ENCODE peak calls at places on chromosomes 13 and 19, in eight cellular contexts. K is ovary, Z is stomach, P is H1, W is tibial nerve, Y is A549, F is upper lobe of left lung, L is esophagus muscularis mucosa. C is an unnamed sample.

GRCh38 chr19:5957132-5957531 is 20.8 kb downstream of the RANBP3 start:
- DNase-seq in K (no peak), Z (no peak), P (no peak), W (no peak), Y (no peak), F (no peak), L (no peak), C (no peak)

GRCh38 chr19:30117636-30118145 is 175.7 kb downstream of the URI1 start:
- DNase-seq in K (no peak), Z (no peak), P (no peak), W (no peak), Y (no peak), F (no peak), L (no peak), C (no peak)

GRCh38 chr13:51781246-51782022 is 22.5 kb downstream of the DHRS12 start:
- DNase-seq in K (no peak), Z (peak), P (no peak), W (no peak), Y (peak), F (no peak), L (no peak), C (peak)

GRCh38 chr19:15107056-15108010 is at the start of gene SYDE1:
- DNase-seq in K (peak), Z (no peak), P (no peak), W (no peak), Y (peak), F (peak), L (no peak), C (peak)

GRCh38 chr13:82661126-82661525 is 1221.1 kb downstream of the SLITRK1 start:
- DNase-seq in K (no peak), Z (no peak), P (no peak), W (no peak), Y (no peak), F (no peak), L (no peak), C (no peak)

GRCh38 chr19:10884273-10884672 is 12.9 kb downstream of the CARM1 start:
- DNase-seq in K (no peak), Z (no peak), P (no peak), W (no peak), Y (no peak), F (no peak), L (no peak), C (no peak)

GRCh38 chr13:42369071-42369795 is 97.3 kb downstream of the AKAP11 start:
- DNase-seq in K (no peak), Z (no peak), P (no peak), W (no peak), Y (no peak), F (no peak), L (no peak), C (no peak)

GRCh38 chr13:83211301-83211700 is 671.0 kb downstream of the SLITRK1 start:
- DNase-seq in K (no peak), Z (no peak), P (no peak), W (no peak), Y (no peak), F (no peak), L (no peak), C (no peak)

GRCh38 chr13:36880961-36881360 is 39.1 kb downstream of the SMAD9 start:
- DNase-seq in K (no peak), Z (no peak), P (no peak), W (no peak), Y (no peak), F (no peak), L (no peak), C (no peak)

GRCh38 chr13:93298741-93299140 is 72.1 kb downstream of the GPC6 start:
- DNase-seq in K (no peak), Z (no peak), P (no peak), W (no peak), Y (no peak), F (no peak), L (no peak), C (no peak)

GRCh38 chr19:17616961-17617806 is 61.7 kb downstream of the COLGALT1 start:
- DNase-seq in K (no peak), Z (no peak), P (no peak), W (no peak), Y (peak), F (no peak), L (no peak), C (peak)

GRCh38 chr19:30118221-30118620 is 176.2 kb downstream of the URI1 start:
- DNase-seq in K (no peak), Z (no peak), P (no peak), W (no peak), Y (no peak), F (no peak), L (no peak), C (no peak)

GRCh38 chr13:39561971-39562370 is 41.0 kb downstream of the LHFPL6 start:
- DNase-seq in K (no peak), Z (no peak), P (no peak), W (no peak), Y (no peak), F (no peak), L (no peak), C (no peak)

GRCh38 chr13:72284791-72285190 is 417.8 kb upstream of the DACH1 start:
- DNase-seq in K (no peak), Z (no peak), P (no peak), W (no peak), Y (no peak), F (no peak), L (no peak), C (no peak)

GRCh38 chr13:111898956-111899713 is 167.8 kb upstream of the SOX1 start:
- DNase-seq in K (no peak), Z (no peak), P (no peak), W (no peak), Y (no peak), F (no peak), L (no peak), C (no peak)

GRCh38 chr19:44753932-44754742 is 5.6 kb downstream of the BCL3 start:
- DNase-seq in K (peak), Z (peak), P (no peak), W (peak), Y (peak), F (peak), L (peak), C (peak)

GRCh38 chr19:16801599-16801998 is 27.6 kb upstream of the SIN3B start:
- DNase-seq in K (no peak), Z (no peak), P (no peak), W (no peak), Y (peak), F (no peak), L (no peak), C (no peak)

GRCh38 chr19:40466219-40467006 is at the start of gene SPTBN4:
- DNase-seq in K (no peak), Z (no peak), P (no peak), W (peak), Y (no peak), F (no peak), L (no peak), C (no peak)

GRCh38 chr19:55305491-55305890 is 19.6 kb downstream of the TMEM150B start:
- DNase-seq in K (peak), Z (peak), P (no peak), W (no peak), Y (peak), F (no peak), L (no peak), C (peak)

GRCh38 chr13:77827350-77827749 is 91.3 kb downstream of the EDNRB start:
- DNase-seq in K (no peak), Z (no peak), P (no peak), W (peak), Y (no peak), F (no peak), L (no peak), C (no peak)

GRCh38 chr13:95564948-95565347 is 12.4 kb downstream of the CLDN10 start:
- DNase-seq in K (no peak), Z (no peak), P (no peak), W (no peak), Y (no peak), F (no peak), L (no peak), C (no peak)

GRCh38 chr19:40862785-40863184 is 12.5 kb upstream of the CYP2A6 start:
- DNase-seq in K (no peak), Z (no peak), P (no peak), W (no peak), Y (peak), F (no peak), L (no peak), C (no peak)

GRCh38 chr13:23384111-23384510 is 49.4 kb downstream of the SACS start:
- DNase-seq in K (no peak), Z (no peak), P (no peak), W (no peak), Y (peak), F (no peak), L (no peak), C (no peak)

GRCh38 chr19:46624958-46625661 is at the start of gene PTGIR:
- DNase-seq in K (no peak), Z (no peak), P (no peak), W (peak), Y (no peak), F (no peak), L (peak), C (peak)

GRCh38 chr13:102055116-102055515 is 346.7 kb downstream of the FGF14 start:
- DNase-seq in K (no peak), Z (no peak), P (no peak), W (no peak), Y (no peak), F (no peak), L (no peak), C (no peak)

GRCh38 chr13:23986619-23987018 is 89.3 kb upstream of the C1QTNF9B start:
- DNase-seq in K (no peak), Z (no peak), P (no peak), W (no peak), Y (no peak), F (no peak), L (no peak), C (no peak)

GRCh38 chr19:39843919-39844793 is 2.0 kb downstream of the FBL start:
- DNase-seq in K (no peak), Z (no peak), P (no peak), W (no peak), Y (peak), F (no peak), L (no peak), C (peak)

GRCh38 chr13:83996415-83996814 is 114.1 kb upstream of the SLITRK1 start:
- DNase-seq in K (no peak), Z (no peak), P (no peak), W (no peak), Y (no peak), F (peak), L (no peak), C (no peak)

GRCh38 chr19:44883962-44884361 is 7.1 kb upstream of the TOMM40 start:
- DNase-seq in K (no peak), Z (no peak), P (no peak), W (no peak), Y (no peak), F (no peak), L (no peak), C (no peak)

DNA sequence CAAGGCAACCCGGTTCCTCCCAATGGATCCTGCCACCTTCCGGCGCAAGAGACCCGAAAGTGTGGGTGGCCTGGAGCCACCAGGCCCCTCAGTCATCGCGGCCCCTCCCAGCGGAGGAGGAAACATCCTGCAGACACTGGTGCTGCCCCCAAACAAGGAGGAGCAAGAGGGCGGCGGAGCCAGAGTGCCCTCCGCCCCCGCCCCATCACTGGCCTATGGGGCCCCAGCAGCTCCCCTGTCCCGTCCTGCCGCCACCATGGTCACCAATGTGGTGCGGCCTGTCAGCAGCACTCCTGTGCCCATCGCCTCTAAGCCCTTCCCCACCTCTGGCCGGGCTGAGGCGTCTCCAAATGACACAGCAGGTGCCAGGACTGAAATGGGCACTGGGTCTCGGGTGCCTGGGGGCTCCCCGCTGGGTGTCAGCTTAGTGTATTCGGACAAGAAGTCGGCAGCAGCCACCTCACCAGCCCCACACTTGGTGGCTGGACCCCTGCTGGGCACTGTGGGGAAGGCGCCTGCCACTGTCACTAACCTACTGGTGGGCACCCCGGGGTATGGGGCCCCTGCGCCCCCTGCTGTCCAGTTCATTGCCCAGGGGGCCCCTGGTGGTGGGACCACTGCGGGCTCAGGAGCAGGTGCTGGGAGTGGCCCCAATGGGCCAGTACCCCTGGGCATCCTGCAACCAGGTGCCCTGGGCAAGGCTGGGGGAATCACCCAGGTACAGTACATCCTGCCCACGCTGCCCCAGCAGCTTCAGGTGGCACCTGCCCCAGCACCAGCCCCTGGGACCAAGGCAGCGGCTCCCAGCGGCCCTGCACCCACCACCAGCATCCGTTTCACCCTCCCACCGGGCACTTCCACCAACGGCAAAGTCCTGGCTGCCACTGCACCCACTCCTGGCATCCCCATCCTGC is 11.2 kb upstream of the PRR19 start:
- DNase-seq in K (peak), Z (no peak), P (no peak), W (no peak), Y (peak), F (peak), L (no peak), C (peak)
- TF ChIP-seq EP300 in K (no peak), Z (no peak), P (no peak), W (no peak), Y (no peak), F (no peak), L (no peak), C (no peak)

DNA sequence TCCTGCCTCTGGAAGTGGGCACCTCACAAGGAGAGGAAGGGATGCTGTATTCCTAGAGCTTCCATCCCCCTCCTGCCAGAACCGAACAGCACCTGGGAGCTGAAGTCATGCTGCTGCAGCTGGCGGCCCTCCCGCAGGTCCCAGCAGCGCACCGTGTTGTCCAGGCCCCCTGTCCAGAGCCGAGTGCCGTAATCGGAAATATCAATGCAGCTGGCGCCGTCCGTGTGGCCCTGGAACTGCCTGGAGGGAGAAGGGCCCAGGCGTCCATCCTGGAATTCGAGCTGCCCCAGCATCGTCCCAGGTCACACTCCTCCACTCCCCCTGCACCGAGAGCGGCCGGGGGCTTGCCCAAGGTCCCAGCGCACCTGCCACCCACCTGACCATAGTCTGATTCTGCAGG is 23.7 kb downstream of the TLE2 start:
- DNase-seq in K (no peak), Z (no peak), P (no peak), W (no peak), Y (no peak), F (no peak), L (no peak), C (peak)
- TF ChIP-seq EP300 in K (no peak), Z (no peak), P (no peak), W (no peak), Y (no peak), F (no peak), L (no peak), C (no peak)

GRCh38 chr13:30121244-30121643 is 186.1 kb downstream of the KATNAL1 start:
- DNase-seq in K (no peak), Z (no peak), P (no peak), W (no peak), Y (no peak), F (no peak), L (no peak), C (no peak)

GRCh38 chr13:30120133-30120822 is 187.1 kb downstream of the KATNAL1 start:
- DNase-seq in K (no peak), Z (no peak), P (no peak), W (no peak), Y (no peak), F (no peak), L (no peak), C (no peak)

GRCh38 chr13:30121666-30122065 is 185.7 kb downstream of the KATNAL1 start:
- DNase-seq in K (no peak), Z (no peak), P (no peak), W (no peak), Y (no peak), F (no peak), L (no peak), C (no peak)

GRCh38 chr13:30116379-30116778 is 191.0 kb downstream of the KATNAL1 start:
- DNase-seq in K (no peak), Z (no peak), P (no peak), W (no peak), Y (no peak), F (no peak), L (no peak), C (no peak)

DNA sequence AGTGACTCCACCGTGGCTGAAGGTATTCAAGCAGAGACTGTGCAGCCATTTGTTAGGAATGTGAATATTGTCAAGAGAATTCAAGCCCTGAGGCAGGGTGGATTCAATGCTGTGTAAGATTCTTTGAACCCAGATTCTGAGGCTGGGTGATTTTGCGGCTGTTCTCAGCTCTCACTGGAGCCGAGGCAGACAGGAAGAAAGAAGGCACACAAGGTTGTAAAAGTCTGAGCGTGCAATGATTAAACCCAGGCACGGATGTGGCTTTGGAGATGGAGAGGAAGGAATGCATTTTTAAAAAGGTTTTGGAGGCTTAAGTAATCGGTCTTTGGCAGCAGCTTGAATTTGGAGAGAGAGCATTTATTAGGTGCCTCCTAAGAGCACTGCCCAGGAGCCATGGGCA is 187.9 kb downstream of the KATNAL1 start:
- DNase-seq in K (no peak), Z (no peak), P (no peak), W (no peak), Y (no peak), F (no peak), L (no peak), C (no peak)
- TF ChIP-seq EP300 in K (no peak), Z (no peak), P (no peak), W (no peak), Y (no peak), F (no peak), L (no peak), C (peak)

GRCh38 chr13:67120872-67121531 is 109.1 kb downstream of the PCDH9 start:
- DNase-seq in K (no peak), Z (no peak), P (no peak), W (no peak), Y (peak), F (no peak), L (no peak), C (no peak)

GRCh38 chr13:67125681-67126080 is 104.5 kb downstream of the PCDH9 start:
- DNase-seq in K (no peak), Z (no peak), P (no peak), W (no peak), Y (no peak), F (no peak), L (no peak), C (no peak)

GRCh38 chr13:67123165-67123564 is 107.0 kb downstream of the PCDH9 start:
- DNase-seq in K (no peak), Z (peak), P (no peak), W (no peak), Y (peak), F (no peak), L (no peak), C (no peak)

GRCh38 chr13:67119481-67119883 is 110.7 kb downstream of the PCDH9 start:
- DNase-seq in K (no peak), Z (no peak), P (no peak), W (no peak), Y (peak), F (no peak), L (no peak), C (no peak)

DNA sequence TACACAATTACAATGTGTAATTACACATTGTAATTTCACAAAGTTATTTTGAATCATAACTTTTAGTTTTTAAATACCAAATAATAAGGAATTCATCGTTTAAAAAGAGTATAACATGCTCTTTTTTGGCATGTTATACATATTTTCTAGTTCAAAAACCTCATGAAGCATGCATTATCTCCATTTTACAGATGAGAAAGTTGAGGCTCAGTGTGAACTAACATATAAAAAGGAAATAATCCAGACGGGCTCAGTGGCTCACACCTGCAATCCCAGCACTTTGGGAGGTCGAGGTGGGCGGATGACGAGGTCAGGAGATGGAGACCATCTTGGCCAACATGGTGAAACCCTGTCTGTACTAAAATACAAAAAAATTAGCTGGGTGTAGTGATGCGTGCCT is 107.9 kb downstream of the PCDH9 start:
- DNase-seq in K (no peak), Z (no peak), P (no peak), W (no peak), Y (no peak), F (no peak), L (no peak), C (no peak)
- TF ChIP-seq EP300 in K (no peak), Z (no peak), P (no peak), W (no peak), Y (no peak), F (no peak), L (no peak), C (no peak)

GRCh38 chr13:106573279-106573831 is 5.4 kb upstream of the ARGLU1 start:
- DNase-seq in K (no peak), Z (no peak), P (no peak), W (no peak), Y (no peak), F (no peak), L (no peak), C (no peak)
- TF ChIP-seq EP300 in K (no peak), Z (no peak), P (no peak), W (peak), Y (no peak), F (no peak), L (no peak), C (no peak)

DNA sequence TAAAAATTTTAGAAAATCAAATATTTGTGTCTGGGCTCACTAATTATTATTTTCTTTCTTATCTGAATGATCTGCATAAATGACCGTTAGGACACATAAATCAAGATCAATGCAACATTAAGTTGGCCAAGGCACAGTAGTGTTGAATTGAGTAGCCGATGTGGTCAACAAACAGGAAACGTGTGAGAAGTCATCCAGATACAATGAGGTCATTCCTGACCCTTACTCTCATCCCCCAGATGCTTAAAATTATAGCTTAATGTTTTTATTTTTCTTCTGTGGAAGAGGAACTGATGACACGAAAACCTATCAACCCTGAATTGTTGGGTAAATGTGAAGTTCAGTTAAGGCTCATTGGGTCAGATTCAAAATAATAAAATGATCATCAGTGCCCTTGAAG is 222.9 kb downstream of the RFC3 start:
- DNase-seq in K (no peak), Z (no peak), P (no peak), W (no peak), Y (no peak), F (no peak), L (no peak), C (no peak)
- TF ChIP-seq EP300 in K (no peak), Z (no peak), P (no peak), W (no peak), Y (no peak), F (no peak), L (no peak), C (no peak)

GRCh38 chr13:44231786-44232516 is 141.7 kb upstream of the SERP2 start:
- DNase-seq in K (no peak), Z (peak), P (peak), W (peak), Y (peak), F (no peak), L (no peak), C (no peak)
- TF ChIP-seq EP300 in K (peak), Z (peak), P (no peak), W (peak), Y (peak), F (no peak), L (no peak), C (peak)

C was measured in SK-N-SH.